ENCODE peak calls at places on chromosomes 5 and 9, in eight cellular contexts. U is WTC11, L is IMR-90, E is epithelial cell of esophagus, Q is GM06990, H is HFF-Myc, K is prostate gland, V is psoas muscle. R is an unnamed sample.

GRCh38 chr5:180647941-180648500 is 1.4 kb downstream of the FLT4 start:
- DNase-seq in K (no peak), Q (no peak), V (no peak), H (no peak), E (no peak), L (no peak), U (no peak), R (no peak)

GRCh38 chr5:1656271-1656975 is 132.7 kb upstream of the LPCAT1 start:
- DNase-seq in L (no peak), U (no peak), E (no peak), V (peak; percentile 8), H (no peak), Q (no peak), K (no peak), R (no peak)

GRCh38 chr9:89418882-89419641 is 78.9 kb downstream of the SEMA4D start:
- DNase-seq in U (no peak), L (no peak), E (no peak), H (no peak), K (no peak), V (no peak), Q (peak; percentile 81), R (peak; percentile 72)

GRCh38 chr5:88606626-88607025 is 276.4 kb downstream of the MEF2C start:
- DNase-seq in U (no peak), V (no peak), K (no peak), Q (no peak), H (no peak), L (no peak), E (no peak), R (no peak)

GRCh38 chr5:115391780-115392179 is 95.3 kb upstream of the CCDC112 start:
- DNase-seq in H (no peak), U (no peak), L (no peak), V (no peak), E (no peak), K (no peak), Q (no peak), R (no peak)

GRCh38 chr5:61139094-61139873 is 23.0 kb downstream of the SMIM15 start:
- DNase-seq in H (no peak), Q (no peak), E (peak; percentile 27), L (no peak), K (no peak), V (no peak), U (peak; percentile 22), R (no peak)

GRCh38 chr5:172351240-172351778 is 67.7 kb upstream of the UBTD2 start:
- DNase-seq in U (no peak), L (no peak), E (no peak), H (no peak), K (no peak), Q (no peak), V (no peak), R (no peak)

GRCh38 chr9:111691686-111692329 is 30.4 kb downstream of the GNG10 start:
- DNase-seq in L (peak; percentile 48), K (no peak), Q (peak; percentile 26), V (no peak), H (peak; percentile 19), E (peak; percentile 41), U (no peak), R (peak; percentile 20)

GRCh38 chr5:59187772-59188347 is 605.0 kb downstream of the RAB3C start:
- DNase-seq in V (no peak), U (no peak), L (peak; percentile 72), K (no peak), E (no peak), H (no peak), Q (no peak), R (no peak)

DNA sequence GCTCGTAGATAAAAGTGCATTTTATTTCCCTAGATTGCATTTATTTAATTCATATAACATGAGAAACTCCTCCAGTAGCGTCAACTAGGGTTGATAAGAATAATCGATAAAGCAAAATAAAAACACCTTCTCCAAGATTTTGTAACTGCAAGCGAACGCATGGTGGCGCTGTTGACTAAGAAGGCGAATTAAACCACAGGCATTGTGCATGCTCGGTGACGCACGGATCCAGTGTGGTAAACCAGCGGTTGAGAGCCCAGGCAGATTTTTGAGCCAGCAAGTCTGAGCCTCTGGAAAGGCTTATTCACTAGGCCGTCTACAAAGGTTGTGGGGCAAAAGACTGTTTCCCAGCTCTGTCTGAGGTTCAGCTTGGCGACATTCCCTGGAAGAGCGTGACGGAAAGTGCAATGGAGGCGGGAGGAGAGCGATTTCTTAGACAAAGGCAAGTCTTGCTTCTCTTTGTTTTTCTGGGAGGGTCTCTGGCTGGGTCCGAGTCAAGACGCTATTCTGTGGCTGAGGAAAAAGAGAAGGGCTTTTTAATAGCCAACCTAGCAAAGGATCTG is at the start of gene PCDHB3:
- DNase-seq in Q (no peak), K (no peak), H (peak; percentile 3), E (peak; percentile 16), U (peak; percentile 88), V (peak; percentile 65), L (peak; percentile 16), R (no peak)
- TF ChIP-seq CTCF in Q (no peak), K (peak; percentile 8), H (peak; percentile 36), E (peak; percentile 18), U (peak; percentile 71), V (peak; percentile 42), L (peak; percentile 20), R (no peak)

DNA sequence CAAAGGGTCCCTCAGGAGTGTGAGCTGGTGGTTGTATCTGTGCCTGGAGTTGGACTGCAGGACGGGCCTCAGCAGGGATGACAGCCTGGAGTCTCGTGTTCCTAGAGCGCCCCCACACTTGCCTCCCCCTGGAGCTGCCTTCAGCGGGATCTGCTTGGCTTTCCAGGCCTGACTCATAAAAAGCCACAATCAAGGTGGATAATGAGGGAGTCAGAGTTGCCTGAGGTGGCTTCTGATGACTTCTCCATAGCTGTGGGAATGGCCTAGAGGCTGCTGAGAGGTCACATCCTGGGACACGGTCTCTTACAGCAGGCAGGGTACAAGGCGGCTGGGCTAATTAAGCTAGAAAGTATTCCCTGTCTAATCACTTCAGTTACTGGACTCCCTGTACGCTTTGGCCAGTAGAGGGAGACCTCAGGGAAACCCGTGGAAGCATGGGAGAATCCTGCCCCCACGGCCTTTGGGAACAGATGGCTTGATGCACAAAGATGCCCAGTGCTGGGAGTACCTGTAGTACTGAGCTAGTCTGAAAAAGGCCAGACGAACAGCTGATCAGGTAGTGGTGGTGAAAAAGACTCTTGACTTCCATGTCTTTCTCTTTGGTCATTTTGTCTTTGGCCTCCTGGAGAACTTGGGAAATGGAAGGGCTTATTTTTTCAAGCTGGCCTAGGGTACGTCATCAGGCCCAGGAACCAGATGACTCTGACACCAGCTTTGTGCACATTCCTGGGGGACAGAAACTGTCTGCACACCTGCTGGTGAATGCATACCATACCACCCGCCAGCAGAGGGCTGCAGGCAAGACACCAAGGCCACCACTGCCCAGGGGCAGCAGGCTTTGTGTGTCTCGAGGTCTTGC is 16.1 kb upstream of the FRRS1L start:
- DNase-seq in E (peak; percentile 51), U (peak; percentile 64), V (no peak), K (peak; percentile 13), Q (peak; percentile 28), L (peak; percentile 15), H (no peak), R (peak; percentile 61)
- TF ChIP-seq CTCF in E (peak; percentile 68), U (peak; percentile 35), V (no peak), K (peak; percentile 23), Q (peak; percentile 71), L (peak; percentile 40), H (peak; percentile 57), R (peak; percentile 60)

GRCh38 chr9:133186736-133187135 is 22.3 kb downstream of the OBP2B start:
- DNase-seq in K (no peak), V (peak; percentile 39), U (no peak), L (no peak), Q (no peak), E (no peak), H (no peak), R (no peak)

GRCh38 chr9:133187561-133188005 is 21.5 kb downstream of the OBP2B start:
- DNase-seq in E (no peak), K (no peak), U (no peak), V (peak; percentile 38), L (no peak), Q (no peak), H (no peak), R (no peak)

GRCh38 chr9:133188843-133189180 is 20.2 kb downstream of the OBP2B start:
- DNase-seq in V (no peak), Q (no peak), H (no peak), E (no peak), U (no peak), L (no peak), K (no peak), R (no peak)

GRCh38 chr9:133189826-133190225 is 19.2 kb downstream of the OBP2B start:
- DNase-seq in L (no peak), H (no peak), K (no peak), U (no peak), E (no peak), V (no peak), Q (no peak), R (no peak)

DNA sequence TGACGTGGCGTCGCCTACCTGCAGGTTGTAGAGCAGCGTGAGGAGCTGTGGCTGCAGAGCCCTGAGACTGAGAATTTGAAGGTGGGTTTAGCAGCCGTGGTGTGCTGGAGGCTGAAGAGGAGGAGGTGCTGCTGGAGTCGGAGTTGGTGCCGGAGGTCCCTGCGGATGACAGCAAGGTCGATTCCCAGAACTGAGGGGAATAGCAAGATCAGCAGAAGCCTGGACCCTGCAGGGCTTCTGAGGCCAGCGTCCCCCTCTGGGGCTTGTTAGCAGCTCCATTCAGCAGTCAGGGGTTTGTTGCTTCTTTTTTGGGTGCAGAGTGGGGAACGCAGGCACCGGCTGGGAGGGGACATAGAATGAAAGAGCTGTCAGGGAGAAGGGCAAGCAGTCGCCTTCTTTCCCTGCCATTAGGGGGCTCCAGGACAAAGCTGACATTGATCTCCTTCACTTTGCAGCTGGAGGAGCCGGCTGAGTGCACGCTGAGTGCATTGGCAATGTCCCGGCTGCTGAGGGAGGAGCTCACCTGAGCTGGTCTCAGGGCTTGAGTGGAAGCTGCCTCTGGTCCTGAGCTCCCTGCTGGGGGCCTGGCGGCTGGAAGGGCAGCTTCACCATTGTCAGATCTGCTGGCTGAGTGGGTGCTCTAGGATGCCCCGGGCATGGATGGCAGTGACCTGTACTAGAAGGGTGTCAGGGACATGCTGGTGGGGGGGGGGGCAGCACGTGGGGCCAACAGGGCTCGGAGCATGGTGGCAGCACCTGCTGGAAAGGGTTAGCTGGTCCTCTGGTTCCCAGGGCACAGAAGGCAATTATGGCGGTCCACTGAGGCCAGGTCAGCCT is 20.8 kb downstream of the OBP2B start:
- DNase-seq in Q (no peak), L (no peak), K (no peak), H (no peak), U (peak; percentile 75), V (no peak), E (peak; percentile 9), R (peak; percentile 33)
- TF ChIP-seq CTCF in Q (peak; percentile 32), L (no peak), K (no peak), H (no peak), U (no peak), V (no peak), E (peak; percentile 12), R (no peak)

DNA sequence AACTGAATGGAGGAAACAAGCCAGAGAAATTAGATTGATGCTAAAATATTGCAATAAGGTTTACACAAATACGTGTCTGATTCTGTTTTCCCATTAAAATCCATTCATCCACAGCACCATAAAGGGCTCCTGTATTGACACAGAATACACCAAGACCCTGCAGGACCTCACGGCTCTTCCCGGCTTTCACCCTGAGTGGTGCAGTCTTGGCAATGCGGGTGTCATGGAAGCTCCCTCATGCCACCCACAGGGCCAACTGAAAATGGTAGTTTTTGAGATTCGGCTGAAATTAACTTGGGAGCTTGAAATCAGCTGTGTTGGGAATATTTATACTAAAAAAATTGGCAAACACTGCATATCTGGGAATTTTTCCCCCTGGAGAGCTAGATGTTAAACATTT is 17.3 kb upstream of the EXOC3 start:
- DNase-seq in H (no peak), U (no peak), E (no peak), Q (no peak), K (no peak), V (peak; percentile 4), L (no peak), R (no peak)
- TF ChIP-seq CTCF in H (no peak), U (no peak), E (peak; percentile 15), Q (no peak), K (no peak), V (no peak), L (no peak), R (no peak)

R was measured in GM20000.